ENCODE peak calls at places on chromosomes 12 and 14, in six cellular contexts. F is hepatic stellate cell; A is lung microvascular endothelial cell; G is tibial nerve; M is stimulated activated CD4-positive, alpha-beta T cell treated with anti-CD3 and anti-CD28 coated beads, Interleukin-15, amount 100 ng/mL, for 24 hours; Z is NCI-H1092 treated with DMSO at 0.1 percent for 48 hours. U is an unnamed sample.

GRCh38 chr12:107027304-107028053 is 40.5 kb upstream of the MTERF2 start:
- DNase-seq in F (peak; percentile 66), A (peak; percentile 96), G (no peak), M (no peak), Z (peak; percentile 72), U (no peak)

GRCh38 chr12:77893918-77894317 is 63.2 kb downstream of the NAV3 start:
- DNase-seq in F (no peak), A (peak; percentile 83), G (no peak), M (no peak), Z (no peak), U (no peak)

GRCh38 chr14:56417173-56417572 is 162.4 kb upstream of the TMEM260 start:
- DNase-seq in F (no peak), A (no peak), G (no peak), M (no peak), Z (no peak), U (no peak)

GRCh38 chr12:107990325-107990724 is 138.8 kb upstream of the WSCD2 start:
- DNase-seq in F (no peak), A (peak; percentile 34), G (no peak), M (peak; percentile 41), Z (peak; percentile 35), U (no peak)

GRCh38 chr12:132502149-132502881 is 12.4 kb downstream of the FBRSL1 start:
- DNase-seq in F (no peak), A (no peak), G (no peak), M (peak; percentile 39), Z (no peak), U (no peak)

GRCh38 chr12:47717443-47718193 is 7.7 kb downstream of the ENDOU start:
- DNase-seq in F (peak; percentile 95), A (peak; percentile 91), G (peak; percentile 66), M (peak; percentile 58), Z (peak; percentile 89), U (peak; percentile 50)

GRCh38 chr12:57619434-57620244 is 8.4 kb downstream of the ARHGEF25 start:
- DNase-seq in F (no peak), A (no peak), G (no peak), M (peak; percentile 46), Z (no peak), U (no peak)

GRCh38 chr14:82046512-82047226 is 513.0 kb upstream of the SEL1L start:
- DNase-seq in F (no peak), A (no peak), G (no peak), M (no peak), Z (no peak), U (no peak)

GRCh38 chr12:3091650-3092207 is 14.6 kb downstream of the TSPAN9 start:
- DNase-seq in F (no peak), A (no peak), G (no peak), M (no peak), Z (no peak), U (no peak)

GRCh38 chr14:61478971-61479473 is 157.6 kb downstream of the PRKCH start:
- DNase-seq in F (no peak), A (peak; percentile 8), G (no peak), M (peak; percentile 59), Z (no peak), U (no peak)

GRCh38 chr12:2930865-2931264 is 28.3 kb upstream of the TEAD4 start:
- DNase-seq in F (no peak), A (peak; percentile 80), G (no peak), M (no peak), Z (no peak), U (no peak)

GRCh38 chr12:80135624-80136023 is 36.3 kb downstream of the OTOGL start:
- DNase-seq in F (no peak), A (no peak), G (no peak), M (no peak), Z (no peak), U (no peak)

GRCh38 chr12:24049771-24050170 is 100.3 kb upstream of the SOX5 start:
- DNase-seq in F (no peak), A (no peak), G (no peak), M (no peak), Z (no peak), U (no peak)

GRCh38 chr12:64080319-64081008 is 141.6 kb downstream of the KICS2 start:
- DNase-seq in F (no peak), A (no peak), G (no peak), M (no peak), Z (no peak), U (no peak)

GRCh38 chr14:89186850-89187376 is 230.1 kb downstream of the FOXN3 start:
- DNase-seq in F (no peak), A (peak; percentile 16), G (no peak), M (no peak), Z (peak; percentile 53), U (no peak)

GRCh38 chr12:70321182-70321581 is 44.9 kb upstream of the KCNMB4 start:
- DNase-seq in F (no peak), A (no peak), G (no peak), M (no peak), Z (no peak), U (no peak)

GRCh38 chr12:7628401-7628961 is 37.2 kb downstream of the APOBEC1 start:
- DNase-seq in F (no peak), A (no peak), G (no peak), M (no peak), Z (no peak), U (no peak)

GRCh38 chr14:68203871-68204270 is 384.3 kb downstream of the RAD51B start:
- DNase-seq in F (no peak), A (peak; percentile 60), G (no peak), M (no peak), Z (no peak), U (no peak)

GRCh38 chr12:52629251-52630103 is 11.1 kb upstream of the KRT73 start:
- DNase-seq in F (no peak), A (no peak), G (no peak), M (no peak), Z (no peak), U (no peak)

GRCh38 chr12:57260366-57260765 is 9.4 kb upstream of the STAC3 start:
- DNase-seq in F (no peak), A (no peak), G (no peak), M (no peak), Z (no peak), U (no peak)

GRCh38 chr12:104083769-104084475 is 19.6 kb downstream of the HCFC2 start:
- DNase-seq in F (no peak), A (no peak), G (no peak), M (peak; percentile 68), Z (no peak), U (no peak)

U was measured in omental fat pad.